ENCODE peak calls at places on chromosomes 1 and 21, in four cellular contexts. One of them, this sample, is unnamed.

GRCh38 chr1:156704930-156705320 is 458 bp downstream of the CRABP2 start:
- DNase-seq in upper lobe of right lung: no peak
- DNase-seq in SK-N-SH: no peak
- DNase-seq in Peyer's patch: peak
- DNase-seq in this sample: peak

GRCh38 chr21:32426592-32427051 is 14.1 kb downstream of the EVA1C start:
- DNase-seq in upper lobe of right lung: peak
- DNase-seq in SK-N-SH: no peak
- DNase-seq in Peyer's patch: no peak
- DNase-seq in this sample: no peak

GRCh38 chr1:59709333-59709732 is 105.4 kb upstream of the HOOK1 start:
- DNase-seq in upper lobe of right lung: no peak
- DNase-seq in SK-N-SH: no peak
- DNase-seq in Peyer's patch: no peak
- DNase-seq in this sample: no peak

GRCh38 chr1:31878018-31878417 is 60.1 kb downstream of the PTP4A2 start:
- DNase-seq in upper lobe of right lung: no peak
- DNase-seq in SK-N-SH: no peak
- DNase-seq in Peyer's patch: peak
- DNase-seq in this sample: no peak

GRCh38 chr1:119766374-119766794 is 2.3 kb downstream of the HMGCS2 start:
- DNase-seq in upper lobe of right lung: no peak
- DNase-seq in SK-N-SH: no peak
- DNase-seq in Peyer's patch: no peak
- DNase-seq in this sample: no peak

GRCh38 chr1:47738560-47739182 is 258.5 kb downstream of the TRABD2B start:
- DNase-seq in upper lobe of right lung: no peak
- DNase-seq in SK-N-SH: peak
- DNase-seq in Peyer's patch: peak
- DNase-seq in this sample: no peak

GRCh38 chr1:8858112-8858668 is 20.3 kb downstream of the ENO1 start:
- DNase-seq in upper lobe of right lung: no peak
- DNase-seq in SK-N-SH: no peak
- DNase-seq in Peyer's patch: peak
- DNase-seq in this sample: no peak

GRCh38 chr1:155858805-155859233 is 548 bp upstream of the SYT11 start:
- DNase-seq in upper lobe of right lung: no peak
- DNase-seq in SK-N-SH: no peak
- DNase-seq in Peyer's patch: no peak
- DNase-seq in this sample: no peak

GRCh38 chr1:36155560-36156328 is at the start of gene MAP7D1:
- DNase-seq in upper lobe of right lung: peak
- DNase-seq in SK-N-SH: peak
- DNase-seq in Peyer's patch: peak
- DNase-seq in this sample: no peak

GRCh38 chr1:199197695-199198094 is 558.9 kb downstream of the PTPRC start:
- DNase-seq in upper lobe of right lung: no peak
- DNase-seq in SK-N-SH: no peak
- DNase-seq in Peyer's patch: no peak
- DNase-seq in this sample: no peak

GRCh38 chr1:75672528-75673393 is 51.7 kb upstream of the ACADM start:
- DNase-seq in upper lobe of right lung: no peak
- DNase-seq in SK-N-SH: no peak
- DNase-seq in Peyer's patch: no peak
- DNase-seq in this sample: no peak

GRCh38 chr1:24643362-24644346 is 552 bp downstream of the SRRM1 start:
- DNase-seq in upper lobe of right lung: peak
- DNase-seq in SK-N-SH: peak
- DNase-seq in Peyer's patch: no peak
- DNase-seq in this sample: no peak

GRCh38 chr21:43734830-43735229 is 15.9 kb downstream of the PDXK start:
- DNase-seq in upper lobe of right lung: peak
- DNase-seq in SK-N-SH: no peak
- DNase-seq in Peyer's patch: no peak
- DNase-seq in this sample: no peak

GRCh38 chr1:101452825-101453224 is 216.0 kb downstream of the S1PR1 start:
- DNase-seq in upper lobe of right lung: no peak
- DNase-seq in SK-N-SH: no peak
- DNase-seq in Peyer's patch: no peak
- DNase-seq in this sample: no peak

GRCh38 chr1:177937931-177938330 is 31.9 kb downstream of the SEC16B start:
- DNase-seq in upper lobe of right lung: no peak
- DNase-seq in SK-N-SH: no peak
- DNase-seq in Peyer's patch: no peak
- DNase-seq in this sample: no peak

GRCh38 chr21:39051561-39051949 is 131.7 kb downstream of the PSMG1 start:
- DNase-seq in upper lobe of right lung: no peak
- DNase-seq in SK-N-SH: no peak
- DNase-seq in Peyer's patch: no peak
- DNase-seq in this sample: no peak

GRCh38 chr1:184753608-184754478 is 815 bp downstream of the EDEM3 start:
- DNase-seq in upper lobe of right lung: peak
- DNase-seq in SK-N-SH: no peak
- DNase-seq in Peyer's patch: peak
- DNase-seq in this sample: no peak

GRCh38 chr1:245999697-246000637 is 507.1 kb downstream of the SMYD3 start:
- DNase-seq in upper lobe of right lung: no peak
- DNase-seq in SK-N-SH: no peak
- DNase-seq in Peyer's patch: no peak
- DNase-seq in this sample: no peak

GRCh38 chr1:112808861-112809684 is 93.9 kb upstream of the PPM1J start:
- DNase-seq in upper lobe of right lung: peak
- DNase-seq in SK-N-SH: peak
- DNase-seq in Peyer's patch: peak
- DNase-seq in this sample: no peak

GRCh38 chr1:224784606-224785328 is 144.7 kb upstream of the DNAH14 start:
- DNase-seq in upper lobe of right lung: no peak
- DNase-seq in SK-N-SH: no peak
- DNase-seq in Peyer's patch: no peak
- DNase-seq in this sample: no peak

GRCh38 chr1:111220302-111220890 is 7.1 kb upstream of the CHI3L2 start:
- DNase-seq in upper lobe of right lung: no peak
- DNase-seq in SK-N-SH: no peak
- DNase-seq in Peyer's patch: no peak
- DNase-seq in this sample: no peak
- H3K4me3 ChIP-seq in upper lobe of right lung: no peak
- H3K4me3 ChIP-seq in SK-N-SH: no peak
- H3K4me3 ChIP-seq in Peyer's patch: no peak
- H3K4me3 ChIP-seq in this sample: no peak

GRCh38 chr1:153261793-153262371 is 2.4 kb downstream of the LORICRIN start:
- DNase-seq in upper lobe of right lung: no peak
- DNase-seq in SK-N-SH: no peak
- DNase-seq in Peyer's patch: no peak
- DNase-seq in this sample: no peak

GRCh38 chr1:153260473-153260979 is 1.0 kb downstream of the LORICRIN start:
- DNase-seq in upper lobe of right lung: no peak
- DNase-seq in SK-N-SH: peak
- DNase-seq in Peyer's patch: no peak
- DNase-seq in this sample: no peak

GRCh38 chr1:153260980-153261792 is 1.7 kb downstream of the LORICRIN start:
- DNase-seq in upper lobe of right lung: peak
- DNase-seq in SK-N-SH: peak
- DNase-seq in Peyer's patch: peak
- DNase-seq in this sample: no peak

GRCh38 chr1:153262462-153263157 is 3.1 kb downstream of the LORICRIN start:
- DNase-seq in upper lobe of right lung: no peak
- DNase-seq in SK-N-SH: no peak
- DNase-seq in Peyer's patch: no peak
- DNase-seq in this sample: no peak

DNA sequence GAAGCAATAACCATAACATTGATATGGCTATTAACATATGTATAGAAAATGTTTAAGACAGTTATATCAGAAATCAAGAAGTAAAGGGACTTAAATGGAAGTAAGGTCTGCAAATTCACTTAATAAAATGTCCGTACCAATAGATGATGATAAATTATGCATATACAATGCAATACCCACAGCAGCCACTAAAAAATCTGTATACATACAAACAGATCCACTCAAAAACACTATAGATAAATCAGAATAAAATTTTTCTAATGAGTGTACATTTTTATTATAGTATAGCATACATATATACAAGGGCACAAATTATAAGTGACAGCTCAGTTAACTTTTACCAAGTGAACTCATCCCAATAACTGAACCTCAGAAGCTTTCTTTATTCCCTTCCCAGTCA is 6.0 kb downstream of the LORICRIN start:
- DNase-seq in upper lobe of right lung: no peak
- DNase-seq in SK-N-SH: no peak
- DNase-seq in Peyer's patch: no peak
- DNase-seq in this sample: no peak
- TF ChIP-seq CTCF in upper lobe of right lung: no peak
- TF ChIP-seq CTCF in SK-N-SH: peak
- TF ChIP-seq CTCF in Peyer's patch: no peak
- TF ChIP-seq CTCF in this sample: no peak

GRCh38 chr21:36702622-36702968 is 3.7 kb downstream of the SIM2 start:
- DNase-seq in upper lobe of right lung: no peak
- DNase-seq in SK-N-SH: no peak
- DNase-seq in Peyer's patch: peak
- DNase-seq in this sample: no peak
- H3K4me3 ChIP-seq in upper lobe of right lung: no peak
- H3K4me3 ChIP-seq in SK-N-SH: no peak
- H3K4me3 ChIP-seq in Peyer's patch: no peak
- H3K4me3 ChIP-seq in this sample: no peak

GRCh38 chr21:41778974-41779600 is 12.2 kb upstream of the RIPK4 start:
- DNase-seq in upper lobe of right lung: peak
- DNase-seq in SK-N-SH: no peak
- DNase-seq in Peyer's patch: peak
- DNase-seq in this sample: no peak

GRCh38 chr21:41776778-41777177 is 9.9 kb upstream of the RIPK4 start:
- DNase-seq in upper lobe of right lung: no peak
- DNase-seq in SK-N-SH: no peak
- DNase-seq in Peyer's patch: no peak
- DNase-seq in this sample: no peak

GRCh38 chr21:41780337-41781046 is 13.6 kb upstream of the RIPK4 start:
- DNase-seq in upper lobe of right lung: no peak
- DNase-seq in SK-N-SH: no peak
- DNase-seq in Peyer's patch: no peak
- DNase-seq in this sample: no peak

GRCh38 chr21:41779659-41780058 is 12.8 kb upstream of the RIPK4 start:
- DNase-seq in upper lobe of right lung: no peak
- DNase-seq in SK-N-SH: no peak
- DNase-seq in Peyer's patch: no peak
- DNase-seq in this sample: no peak

GRCh38 chr21:41777934-41778815 is 11.3 kb upstream of the RIPK4 start:
- DNase-seq in upper lobe of right lung: peak
- DNase-seq in SK-N-SH: peak
- DNase-seq in Peyer's patch: peak
- DNase-seq in this sample: peak
- TF ChIP-seq CTCF in upper lobe of right lung: peak
- TF ChIP-seq CTCF in SK-N-SH: peak
- TF ChIP-seq CTCF in Peyer's patch: peak
- TF ChIP-seq CTCF in this sample: peak

GRCh38 chr1:77940921-77941570 is 37.8 kb downstream of the FUBP1 start:
- DNase-seq in upper lobe of right lung: no peak
- DNase-seq in SK-N-SH: no peak
- DNase-seq in Peyer's patch: no peak
- DNase-seq in this sample: no peak

GRCh38 chr1:77942400-77943140 is 36.3 kb downstream of the FUBP1 start:
- DNase-seq in upper lobe of right lung: no peak
- DNase-seq in SK-N-SH: no peak
- DNase-seq in Peyer's patch: no peak
- DNase-seq in this sample: no peak

DNA sequence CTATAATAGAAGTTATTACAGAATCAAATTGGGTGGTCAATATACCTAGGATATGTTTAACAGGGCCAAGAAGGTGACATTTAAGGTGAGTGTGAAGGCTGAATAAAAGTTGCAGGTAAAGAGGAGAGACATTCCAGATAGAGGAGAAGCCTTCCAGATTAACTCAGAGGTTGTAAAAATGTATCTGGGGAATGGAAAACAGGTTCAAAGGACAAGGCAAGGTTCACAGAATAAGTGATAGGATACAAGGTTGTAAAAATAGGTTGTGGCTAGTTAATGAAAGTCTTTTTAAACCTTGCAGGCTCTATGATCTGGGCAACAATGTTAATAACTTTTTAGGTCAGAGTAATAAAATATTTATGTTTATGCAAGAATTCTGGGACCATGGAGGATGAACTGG is 40.2 kb downstream of the FUBP1 start:
- DNase-seq in upper lobe of right lung: no peak
- DNase-seq in SK-N-SH: no peak
- DNase-seq in Peyer's patch: no peak
- DNase-seq in this sample: no peak
- H3K4me3 ChIP-seq in upper lobe of right lung: no peak
- H3K4me3 ChIP-seq in SK-N-SH: no peak
- H3K4me3 ChIP-seq in Peyer's patch: no peak
- H3K4me3 ChIP-seq in this sample: no peak

GRCh38 chr1:215682232-215682631 is 115.1 kb downstream of the KCTD3 start:
- DNase-seq in upper lobe of right lung: no peak
- DNase-seq in SK-N-SH: peak
- DNase-seq in Peyer's patch: no peak
- DNase-seq in this sample: no peak
- TF ChIP-seq CTCF in upper lobe of right lung: peak
- TF ChIP-seq CTCF in SK-N-SH: peak
- TF ChIP-seq CTCF in Peyer's patch: peak
- TF ChIP-seq CTCF in this sample: no peak

GRCh38 chr1:209755926-209756607 is at the start of gene TRAF3IP3:
- DNase-seq in upper lobe of right lung: no peak
- DNase-seq in SK-N-SH: no peak
- DNase-seq in Peyer's patch: peak
- DNase-seq in this sample: no peak

GRCh38 chr1:209759829-209760359 is 4.0 kb downstream of the TRAF3IP3 start:
- DNase-seq in upper lobe of right lung: no peak
- DNase-seq in SK-N-SH: no peak
- DNase-seq in Peyer's patch: no peak
- DNase-seq in this sample: no peak

GRCh38 chr1:209761021-209761635 is 5.3 kb downstream of the TRAF3IP3 start:
- DNase-seq in upper lobe of right lung: no peak
- DNase-seq in SK-N-SH: no peak
- DNase-seq in Peyer's patch: no peak
- DNase-seq in this sample: no peak

GRCh38 chr1:209758360-209758759 is 2.5 kb downstream of the TRAF3IP3 start:
- DNase-seq in upper lobe of right lung: no peak
- DNase-seq in SK-N-SH: no peak
- DNase-seq in Peyer's patch: no peak
- DNase-seq in this sample: no peak

DNA sequence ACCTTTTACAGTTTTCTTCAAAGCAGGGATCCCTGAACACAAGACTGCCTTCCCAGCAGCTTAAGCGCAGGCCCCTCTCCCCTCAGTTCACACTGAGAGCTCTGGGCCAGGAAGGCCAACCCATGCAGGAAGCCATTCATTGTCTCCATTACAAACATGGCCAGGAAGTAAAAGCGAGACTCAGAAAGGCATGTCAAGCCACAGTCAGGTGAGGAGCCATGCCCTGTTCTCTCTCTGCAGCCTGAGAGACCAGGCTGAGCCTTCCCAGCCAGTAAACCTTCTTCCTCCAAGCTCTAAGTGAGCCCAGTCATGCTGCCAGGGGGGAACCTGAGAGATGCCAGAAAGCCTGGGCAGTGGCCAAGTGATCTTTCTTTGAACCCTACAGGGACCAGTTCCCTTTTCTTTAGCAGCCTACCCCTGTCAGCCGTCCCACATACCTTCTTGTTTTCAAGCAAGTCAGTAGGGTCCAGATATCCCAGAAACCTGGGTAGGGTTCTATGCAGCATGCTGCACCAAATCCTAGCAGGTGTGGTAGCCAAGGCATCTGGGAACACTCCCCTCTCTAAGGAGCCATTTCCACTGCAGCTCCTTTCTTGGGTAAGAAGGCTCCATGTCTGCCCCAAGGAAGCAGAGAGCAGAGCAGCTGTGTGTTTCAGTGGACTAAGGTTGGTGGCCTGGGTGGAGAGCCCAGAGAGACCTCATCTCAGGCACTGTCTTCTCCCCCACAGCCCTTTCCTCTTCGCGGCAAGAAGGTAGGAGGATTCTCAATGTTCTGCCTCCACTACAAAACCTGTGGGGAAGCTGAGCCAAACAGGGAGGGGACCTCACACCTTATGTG is 974 bp downstream of the TRAF3IP3 start:
- DNase-seq in upper lobe of right lung: no peak
- DNase-seq in SK-N-SH: no peak
- DNase-seq in Peyer's patch: peak
- DNase-seq in this sample: no peak
- H3K4me3 ChIP-seq in upper lobe of right lung: peak
- H3K4me3 ChIP-seq in SK-N-SH: no peak
- H3K4me3 ChIP-seq in Peyer's patch: peak
- H3K4me3 ChIP-seq in this sample: peak